ENCODE peak calls at places on chromosomes 12 and 14, in four cellular contexts. N is CD8-positive, alpha-beta T cell; U is CD8-positive, alpha-beta memory T cell; T is psoas muscle. J is an unnamed sample.

GRCh38 chr12:52230364-52231281 is 2.4 kb upstream of the KRT7 start:
- DNase-seq in N (no peak), U (no peak), T (no peak), J (no peak)

GRCh38 chr12:42484996-42485395 is 104.5 kb downstream of the PRICKLE1 start:
- DNase-seq in N (no peak), U (no peak), T (no peak), J (no peak)

GRCh38 chr12:105331805-105332251 is 1.3 kb downstream of the C12orf75 start:
- DNase-seq in N (peak; percentile 27), U (peak; percentile 58), T (no peak), J (no peak)

GRCh38 chr12:14776236-14776959 is 26.9 kb downstream of the WBP11 start:
- DNase-seq in N (no peak), U (no peak), T (no peak), J (no peak)

GRCh38 chr14:102498005-102498677 is 11.4 kb downstream of the ANKRD9 start:
- DNase-seq in N (no peak), U (no peak), T (no peak), J (peak; percentile 76)

GRCh38 chr12:45670339-45671065 is 59.0 kb upstream of the ARID2 start:
- DNase-seq in N (no peak), U (no peak), T (no peak), J (no peak)

GRCh38 chr14:94677239-94677612 is 65.0 kb downstream of the SERPINA3 start:
- DNase-seq in N (no peak), U (no peak), T (no peak), J (no peak)

GRCh38 chr14:67166450-67166853 is 22.8 kb upstream of the GARIN2 start:
- DNase-seq in N (no peak), U (no peak), T (no peak), J (no peak)

GRCh38 chr12:27542628-27543027 is 18.6 kb downstream of the PPFIBP1 start:
- DNase-seq in N (no peak), U (no peak), T (no peak), J (no peak)

GRCh38 chr14:97894552-97894951 is 1097.4 kb downstream of the VRK1 start:
- DNase-seq in N (no peak), U (no peak), T (no peak), J (no peak)

GRCh38 chr12:51825216-51825615 is 23.3 kb downstream of the FIGNL2 start:
- DNase-seq in N (no peak), U (no peak), T (no peak), J (no peak)

GRCh38 chr14:88170333-88170732 is 152.7 kb downstream of the KCNK10 start:
- DNase-seq in N (no peak), U (no peak), T (no peak), J (no peak)

GRCh38 chr14:47539065-47539464 is 136.3 kb downstream of the MDGA2 start:
- DNase-seq in N (no peak), U (no peak), T (no peak), J (no peak)

GRCh38 chr12:57127710-57128518 is at the start of gene LRP1:
- DNase-seq in N (peak; percentile 73), U (peak; percentile 85), T (peak; percentile 86), J (peak; percentile 95)

GRCh38 chr12:10052111-10052913 is 21.8 kb downstream of the CLEC9A start:
- DNase-seq in N (no peak), U (no peak), T (no peak), J (no peak)

GRCh38 chr14:69798339-69798735 is 1.3 kb upstream of the SLC10A1 start:
- DNase-seq in N (no peak), U (no peak), T (no peak), J (no peak)

GRCh38 chr14:23365353-23366162 is 586 bp upstream of the EFS start:
- DNase-seq in N (no peak), U (peak; percentile 16), T (no peak), J (no peak)

GRCh38 chr12:54369597-54370217 is 5.4 kb upstream of the GPR84 start:
- DNase-seq in N (no peak), U (no peak), T (peak; percentile 42), J (no peak)

GRCh38 chr12:54370218-54370730 is 6.0 kb upstream of the GPR84 start:
- DNase-seq in N (no peak), U (no peak), T (peak; percentile 83), J (peak; percentile 95)

GRCh38 chr12:54371328-54372112 is 7.2 kb upstream of the GPR84 start:
- DNase-seq in N (no peak), U (no peak), T (peak; percentile 74), J (peak; percentile 38)

GRCh38 chr12:54368709-54369596 is 4.7 kb upstream of the GPR84 start:
- DNase-seq in N (peak; percentile 87), U (peak; percentile 91), T (peak; percentile 92), J (peak; percentile 91)

DNA sequence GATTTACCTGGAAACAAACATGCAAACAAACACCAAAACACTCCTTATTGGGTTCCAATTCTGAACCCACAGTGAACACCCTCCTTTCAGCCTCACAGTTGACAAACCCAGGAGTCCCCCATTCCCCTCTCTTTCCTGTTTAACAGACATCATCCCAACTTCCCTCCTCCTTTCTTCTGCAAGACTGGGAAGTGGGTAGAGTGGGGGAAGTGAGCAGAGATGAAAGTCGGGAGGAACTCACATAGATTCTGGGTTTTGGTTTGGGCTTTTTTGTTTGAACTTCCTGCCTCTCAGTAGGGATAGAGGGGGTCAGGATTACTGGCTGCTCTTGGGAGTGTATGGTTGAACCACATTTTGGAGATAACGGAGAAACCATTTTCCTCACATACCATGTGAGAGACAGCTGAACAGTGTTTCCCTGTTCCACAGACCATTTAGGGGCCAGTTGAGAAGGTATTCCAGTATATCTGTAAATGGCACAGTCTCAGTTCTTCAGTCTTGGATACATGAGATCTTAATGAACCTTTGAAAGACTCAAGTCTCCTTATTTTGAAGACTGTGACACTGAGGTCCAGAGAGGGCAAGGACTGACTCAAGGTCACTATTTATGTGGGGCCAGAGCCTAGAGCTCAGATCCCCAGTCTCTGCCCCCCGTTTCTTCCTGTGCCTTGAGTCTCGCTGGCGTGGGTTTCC is 3.9 kb upstream of the GPR84 start:
- DNase-seq in N (no peak), U (no peak), T (no peak), J (no peak)
- H3K4me3 ChIP-seq in N (no peak overlapping the region), U (peak overlapping the region; percentile 56), T (peak overlapping the region; percentile 52), J (no peak overlapping the region)

GRCh38 chr12:110590806-110591326 is 7.7 kb upstream of the PPTC7 start:
- DNase-seq in N (no peak), U (no peak), T (no peak), J (no peak)
- H3K4me3 ChIP-seq in N (no peak overlapping the region), U (no peak overlapping the region), T (no peak overlapping the region), J (no peak overlapping the region)

GRCh38 chr12:88575361-88575959 is 4.8 kb downstream of the KITLG start:
- DNase-seq in N (no peak), U (no peak), T (no peak), J (no peak)

GRCh38 chr12:88571543-88571942 is 8.7 kb downstream of the KITLG start:
- DNase-seq in N (no peak), U (no peak), T (no peak), J (no peak)

GRCh38 chr12:88572785-88573565 is 7.3 kb downstream of the KITLG start:
- DNase-seq in N (no peak), U (no peak), T (no peak), J (no peak)

GRCh38 chr12:88577537-88577936 is 2.7 kb downstream of the KITLG start:
- DNase-seq in N (no peak), U (no peak), T (no peak), J (no peak)

DNA sequence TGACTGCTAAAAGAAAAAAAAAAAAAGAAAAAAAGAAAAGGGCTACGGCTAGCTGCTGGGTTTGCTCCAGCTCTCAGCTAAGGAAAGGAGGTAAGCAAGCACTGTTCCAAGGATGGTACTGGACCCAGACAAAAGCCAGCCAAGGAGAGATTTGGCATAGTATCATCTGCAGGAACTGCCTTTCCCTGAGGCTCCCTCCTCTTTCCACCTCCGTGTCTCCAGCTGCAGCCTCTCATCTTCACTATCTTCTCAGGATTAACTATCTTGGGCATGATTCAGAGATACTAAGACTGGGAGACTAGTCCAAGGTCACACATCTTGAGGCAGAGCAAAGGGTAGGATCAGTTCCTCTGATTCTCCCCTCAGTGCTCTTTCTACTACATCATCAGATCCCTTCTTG is 6.0 kb downstream of the KITLG start:
- DNase-seq in N (no peak), U (no peak), T (no peak), J (no peak)
- H3K4me3 ChIP-seq in N (no peak overlapping the region), U (no peak overlapping the region), T (peak overlapping the region; percentile 9), J (no peak overlapping the region)

DNA sequence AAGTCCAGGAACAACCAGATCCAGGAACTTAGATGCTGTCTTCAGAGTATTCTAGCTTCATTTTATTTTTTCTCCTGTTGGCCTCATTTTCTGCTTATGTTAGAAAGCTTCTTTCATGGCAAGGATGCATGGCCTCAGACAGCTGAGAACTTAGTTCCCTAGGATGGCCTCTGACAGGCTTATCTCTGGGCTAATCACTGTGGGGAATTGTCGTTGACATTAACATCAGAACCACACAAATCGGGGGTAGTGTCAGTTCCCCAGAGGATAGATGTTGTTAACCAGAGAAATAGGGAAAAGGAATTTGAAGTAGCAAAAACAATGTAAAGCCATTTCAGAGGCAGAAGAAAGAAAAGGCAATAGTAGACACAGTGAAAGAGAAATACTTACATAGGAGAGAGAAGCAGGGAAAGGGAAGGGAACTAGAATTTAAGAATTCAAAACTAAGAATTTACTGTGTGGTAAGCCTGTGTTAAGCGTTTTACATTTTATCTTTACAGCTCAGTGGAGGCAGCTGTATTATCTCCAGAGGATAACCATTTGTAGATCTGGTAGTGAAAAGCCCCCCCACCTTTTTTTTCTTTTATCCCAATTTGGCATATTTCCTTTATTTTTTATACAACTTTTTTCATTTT is 21.8 kb downstream of the FUT8 start:
- DNase-seq in N (no peak), U (no peak), T (no peak), J (no peak)
- H3K4me3 ChIP-seq in N (no peak overlapping the region), U (no peak overlapping the region), T (no peak overlapping the region), J (no peak overlapping the region)